ENCODE peak calls at places on chromosomes 3 and 15, in four cellular contexts. E is fibroblast of lung, Z is heart right ventricle, X is H54. Q is an unnamed sample.

GRCh38 chr3:46797486-46797885 is 65.8 kb downstream of the MYL3 start:
- DNase-seq in X (no peak), Z (no peak), E (no peak), Q (no peak)

GRCh38 chr3:63818282-63819150 is 583 bp upstream of the C3orf49 start:
- DNase-seq in E (peak; percentile 54), Z (peak; percentile 55), X (peak; percentile 9), Q (peak; percentile 40)

GRCh38 chr15:63749330-63749942 is 84.3 kb downstream of the HERC1 start:
- DNase-seq in Z (no peak), X (no peak), E (no peak), Q (peak; percentile 69)

GRCh38 chr15:78216276-78217229 is 17.8 kb downstream of the ACSBG1 start:
- DNase-seq in X (peak; percentile 32), Z (peak; percentile 87), E (peak; percentile 18), Q (no peak)

GRCh38 chr3:39809181-39809994 is at the start of gene MYRIP:
- DNase-seq in Z (peak; percentile 20), E (peak; percentile 7), X (no peak), Q (peak; percentile 6)

GRCh38 chr15:25175033-25175788 is 220.4 kb downstream of the SNRPN start:
- DNase-seq in E (no peak), Z (no peak), X (no peak), Q (no peak)

GRCh38 chr3:125129512-125129962 is 73.7 kb upstream of the HEG1 start:
- DNase-seq in X (peak; percentile 84), Z (no peak), E (peak; percentile 100), Q (no peak)

GRCh38 chr3:170953736-170954135 is 45.3 kb upstream of the EIF5A2 start:
- DNase-seq in Z (no peak), E (no peak), X (no peak), Q (no peak)

GRCh38 chr15:69074011-69074842 is 59.7 kb downstream of the NOX5 start:
- DNase-seq in Z (peak; percentile 62), X (peak; percentile 54), E (peak; percentile 75), Q (no peak)

GRCh38 chr3:35639251-35640185 is at the start of gene ARPP21:
- DNase-seq in Z (no peak), E (no peak), X (no peak), Q (no peak)

GRCh38 chr3:113212155-113212844 is 943 bp downstream of the BOC start:
- DNase-seq in X (peak; percentile 39), E (peak; percentile 40), Z (no peak), Q (no peak)

GRCh38 chr15:65595960-65596359 is 15.0 kb downstream of the INTS14 start:
- DNase-seq in E (no peak), Z (no peak), X (no peak), Q (no peak)

GRCh38 chr3:111763968-111764367 is 95.1 kb upstream of the PHLDB2 start:
- DNase-seq in Z (no peak), X (no peak), E (peak; percentile 78), Q (no peak)

GRCh38 chr15:89556413-89557262 is 18.6 kb upstream of the TICRR start:
- DNase-seq in X (no peak), E (peak; percentile 52), Z (peak; percentile 57), Q (peak; percentile 70)

GRCh38 chr3:174767406-174767805 is 91.7 kb upstream of the NAALADL2 start:
- DNase-seq in E (no peak), Z (no peak), X (no peak), Q (no peak)

GRCh38 chr3:59764131-59764530 is 714.3 kb upstream of the CFAP20DC start:
- DNase-seq in X (no peak), Z (no peak), E (peak; percentile 39), Q (no peak)

GRCh38 chr3:156052115-156052514 is 68.3 kb upstream of the KCNAB1 start:
- DNase-seq in X (no peak), Z (no peak), E (no peak), Q (no peak)

GRCh38 chr15:31571676-31572075 is 245.0 kb downstream of the KLF13 start:
- DNase-seq in E (no peak), Z (no peak), X (no peak), Q (no peak)

GRCh38 chr3:173993299-173993698 is 595.8 kb downstream of the NLGN1 start:
- DNase-seq in E (peak; percentile 78), X (peak; percentile 17), Z (no peak), Q (peak; percentile 5)

GRCh38 chr15:66498501-66499386 is 1.2 kb upstream of the SNAPC5 start:
- DNase-seq in X (no peak), E (peak; percentile 21), Z (no peak), Q (peak; percentile 47)

GRCh38 chr3:4823385-4823784 is 155.9 kb upstream of the BHLHE40 start:
- DNase-seq in X (no peak), Z (no peak), E (no peak), Q (no peak)

GRCh38 chr3:194556086-194557056 is 69.6 kb upstream of the ATP13A3 start:
- DNase-seq in E (peak; percentile 70), X (peak; percentile 50), Z (no peak), Q (no peak)

GRCh38 chr3:17356581-17356980 is 385.9 kb downstream of the TBC1D5 start:
- DNase-seq in E (no peak), X (no peak), Z (no peak), Q (no peak)

GRCh38 chr3:105930733-105931132 is 61.9 kb upstream of the CBLB start:
- DNase-seq in Z (no peak), X (no peak), E (no peak), Q (no peak)

GRCh38 chr3:159741281-159741680 is 247.4 kb upstream of the IL12A start:
- DNase-seq in X (no peak), Z (no peak), E (no peak), Q (no peak)

GRCh38 chr15:32659340-32659831 is 17.9 kb downstream of the SCG5 start:
- DNase-seq in Z (no peak), E (peak; percentile 84), X (peak; percentile 78), Q (no peak)

GRCh38 chr15:27342991-27343390 is 372.0 kb downstream of the GABRG3 start:
- DNase-seq in E (no peak), X (no peak), Z (no peak), Q (no peak)

GRCh38 chr15:69337133-69337532 is 38.4 kb downstream of the PAQR5 start:
- DNase-seq in Z (no peak), X (no peak), E (peak; percentile 44), Q (no peak)

GRCh38 chr3:163692484-163692883 is 1385.8 kb downstream of the SI start:
- DNase-seq in E (no peak), X (no peak), Z (no peak), Q (no peak)

GRCh38 chr3:158768881-158769518 is 32.9 kb upstream of the MFSD1 start:
- DNase-seq in X (peak; percentile 26), E (peak; percentile 98), Z (peak; percentile 59), Q (no peak)

GRCh38 chr3:126202281-126203079 is 22.1 kb upstream of the ALDH1L1 start:
- DNase-seq in X (no peak), E (no peak), Z (no peak), Q (no peak)